ENCODE peak calls at places on chromosomes 13 and 19, in seven cellular contexts. N is lower leg skin, L is tibial nerve, J is transverse colon, P is Peyer's patch, O is ovary, S is breast epithelium. D is an unnamed sample.

GRCh38 chr13:111864566-111864965 is 202.4 kb upstream of the SOX1 start:
- DNase-seq in N (no peak), L (no peak), J (no peak), P (no peak), O (no peak), S (no peak), D (no peak)

GRCh38 chr19:42076375-42076944 is 494 bp downstream of the ZNF574 start:
- DNase-seq in N (peak; percentile 43), L (peak; percentile 33), J (peak; percentile 58), P (peak; percentile 70), O (peak; percentile 53), S (no peak), D (peak; percentile 65)

GRCh38 chr13:44870456-44870929 is 118.8 kb downstream of the NUFIP1 start:
- DNase-seq in N (no peak), L (peak; percentile 28), J (peak; percentile 68), P (peak; percentile 73), O (peak; percentile 28), S (no peak), D (no peak)

GRCh38 chr13:111283457-111283856 is 37.0 kb upstream of the TEX29 start:
- DNase-seq in N (no peak), L (no peak), J (no peak), P (no peak), O (no peak), S (no peak), D (no peak)

GRCh38 chr19:10566658-10567410 is 1.0 kb upstream of the KRI1 start:
- DNase-seq in N (no peak), L (no peak), J (peak; percentile 41), P (peak; percentile 73), O (peak; percentile 42), S (no peak), D (no peak)

GRCh38 chr13:51006067-51006800 is 96.6 kb downstream of the RNASEH2B start:
- DNase-seq in N (no peak), L (no peak), J (no peak), P (no peak), O (no peak), S (no peak), D (no peak)

GRCh38 chr19:39557791-39558622 is 18.0 kb upstream of the EID2 start:
- DNase-seq in N (no peak), L (no peak), J (no peak), P (no peak), O (no peak), S (no peak), D (no peak)

GRCh38 chr19:18202759-18203407 is 959 bp downstream of the RAB3A start:
- DNase-seq in N (peak; percentile 34), L (no peak), J (peak; percentile 35), P (peak; percentile 59), O (peak; percentile 64), S (no peak), D (peak; percentile 46)

GRCh38 chr19:5076440-5077208 is 107.7 kb downstream of the KDM4B start:
- DNase-seq in N (no peak), L (no peak), J (no peak), P (no peak), O (no peak), S (no peak), D (peak; percentile 84)

GRCh38 chr13:50801087-50801931 is 42.2 kb downstream of the DLEU7 start:
- DNase-seq in N (peak; percentile 30), L (peak; percentile 56), J (peak; percentile 65), P (peak; percentile 81), O (peak; percentile 47), S (no peak), D (no peak)

GRCh38 chr13:62356977-62357376 is 941.3 kb upstream of the PCDH20 start:
- DNase-seq in N (no peak), L (no peak), J (no peak), P (no peak), O (no peak), S (no peak), D (no peak)

GRCh38 chr19:623175-623916 is 10.0 kb downstream of the POLRMT start:
- DNase-seq in N (no peak), L (no peak), J (no peak), P (no peak), O (no peak), S (no peak), D (no peak)

GRCh38 chr19:900302-901111 is 7.2 kb downstream of the RNU6-9 start:
- DNase-seq in N (no peak), L (no peak), J (no peak), P (no peak), O (no peak), S (no peak), D (no peak)

GRCh38 chr19:2083174-2083854 is 12.8 kb downstream of the MOB3A start:
- DNase-seq in N (no peak), L (no peak), J (peak; percentile 64), P (peak; percentile 86), O (no peak), S (no peak), D (no peak)

GRCh38 chr19:1767464-1767933 is 14.2 kb downstream of the ONECUT3 start:
- DNase-seq in N (no peak), L (peak; percentile 33), J (peak; percentile 46), P (peak; percentile 71), O (peak; percentile 43), S (no peak), D (peak; percentile 47)

GRCh38 chr19:4140237-4140711 is 13.2 kb upstream of the CREB3L3 start:
- DNase-seq in N (no peak), L (no peak), J (peak; percentile 56), P (peak; percentile 67), O (no peak), S (no peak), D (no peak)

GRCh38 chr19:1265611-1266115 is 3.5 kb upstream of the CIRBP start:
- DNase-seq in N (no peak), L (no peak), J (peak; percentile 64), P (peak; percentile 80), O (peak; percentile 75), S (no peak), D (peak; percentile 60)

GRCh38 chr19:35436477-35437141 is 11.4 kb upstream of the FFAR2 start:
- DNase-seq in N (peak; percentile 43), L (peak; percentile 20), J (peak; percentile 46), P (peak; percentile 54), O (peak; percentile 46), S (no peak), D (no peak)

GRCh38 chr13:97567510-97568243 is 133.7 kb downstream of the RAP2A start:
- DNase-seq in N (peak; percentile 32), L (peak; percentile 10), J (peak; percentile 77), P (peak; percentile 73), O (no peak), S (peak; percentile 54), D (peak; percentile 44)

GRCh38 chr13:43831088-43831487 is 44.3 kb upstream of the ENOX1 start:
- DNase-seq in N (no peak), L (no peak), J (no peak), P (no peak), O (no peak), S (no peak), D (no peak)

GRCh38 chr13:85632526-85633215 is 166.5 kb downstream of the SLITRK6 start:
- DNase-seq in N (no peak), L (no peak), J (no peak), P (no peak), O (no peak), S (no peak), D (no peak)

GRCh38 chr19:18027151-18027550 is 19.2 kb downstream of the ARRDC2 start:
- DNase-seq in N (no peak), L (no peak), J (no peak), P (no peak), O (no peak), S (no peak), D (no peak)

GRCh38 chr13:32330438-32330837 is 15.1 kb downstream of the BRCA2 start:
- DNase-seq in N (no peak), L (no peak), J (no peak), P (no peak), O (no peak), S (no peak), D (no peak)

GRCh38 chr13:78595819-78596700 is 7.3 kb downstream of the POU4F1 start:
- DNase-seq in N (no peak), L (no peak), J (no peak), P (no peak), O (no peak), S (no peak), D (peak; percentile 84)

GRCh38 chr19:5837768-5838364 is 1.6 kb downstream of the FUT6 start:
- DNase-seq in N (no peak), L (no peak), J (no peak), P (no peak), O (no peak), S (no peak), D (no peak)

GRCh38 chr13:36370108-36370429 is 23.9 kb upstream of the SPART start:
- DNase-seq in N (no peak), L (peak; percentile 27), J (no peak), P (no peak), O (no peak), S (no peak), D (no peak)

GRCh38 chr19:55973982-55974381 is 12.6 kb upstream of the NLRP5 start:
- DNase-seq in N (no peak), L (no peak), J (no peak), P (no peak), O (no peak), S (no peak), D (no peak)
- TF ChIP-seq CTCF in N (no peak), L (no peak), J (no peak), P (no peak), O (no peak), S (no peak), D (no peak)

GRCh38 chr19:47113446-47114348 is at the start of gene ZC3H4:
- DNase-seq in N (peak; percentile 95), L (peak; percentile 97), J (peak; percentile 98), P (peak; percentile 98), O (peak; percentile 98), S (peak; percentile 98), D (peak; percentile 93)
- TF ChIP-seq POLR2A in N (no peak), L (peak; percentile 78), J (peak; percentile 64), P (no peak), O (peak; percentile 78), S (peak; percentile 71), D (no peak)

DNA sequence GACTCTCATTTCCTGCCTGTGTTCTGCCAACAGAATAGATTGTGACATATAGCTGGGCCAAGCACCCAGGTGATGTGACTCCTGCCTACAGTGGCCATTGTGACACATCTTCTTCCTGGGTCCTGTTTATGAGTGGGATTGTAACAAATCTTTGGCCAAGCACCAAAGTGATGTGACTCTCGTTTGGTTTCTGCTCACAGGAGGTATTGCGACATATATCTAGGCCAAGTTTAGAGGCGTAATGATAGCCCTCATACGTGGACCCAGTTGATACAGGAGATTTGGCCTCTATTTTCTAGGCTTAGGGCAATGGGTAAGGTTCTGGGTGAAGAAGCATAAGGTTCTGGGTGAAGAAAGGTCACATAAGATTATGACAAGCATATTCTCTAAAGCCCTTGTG is 76.2 kb downstream of the ZNF208 start:
- DNase-seq in N (no peak), L (no peak), J (no peak), P (no peak), O (no peak), S (no peak), D (no peak)
- TF ChIP-seq CTCF in N (no peak), L (no peak), J (no peak), P (no peak), O (no peak), S (no peak), D (no peak)

DNA sequence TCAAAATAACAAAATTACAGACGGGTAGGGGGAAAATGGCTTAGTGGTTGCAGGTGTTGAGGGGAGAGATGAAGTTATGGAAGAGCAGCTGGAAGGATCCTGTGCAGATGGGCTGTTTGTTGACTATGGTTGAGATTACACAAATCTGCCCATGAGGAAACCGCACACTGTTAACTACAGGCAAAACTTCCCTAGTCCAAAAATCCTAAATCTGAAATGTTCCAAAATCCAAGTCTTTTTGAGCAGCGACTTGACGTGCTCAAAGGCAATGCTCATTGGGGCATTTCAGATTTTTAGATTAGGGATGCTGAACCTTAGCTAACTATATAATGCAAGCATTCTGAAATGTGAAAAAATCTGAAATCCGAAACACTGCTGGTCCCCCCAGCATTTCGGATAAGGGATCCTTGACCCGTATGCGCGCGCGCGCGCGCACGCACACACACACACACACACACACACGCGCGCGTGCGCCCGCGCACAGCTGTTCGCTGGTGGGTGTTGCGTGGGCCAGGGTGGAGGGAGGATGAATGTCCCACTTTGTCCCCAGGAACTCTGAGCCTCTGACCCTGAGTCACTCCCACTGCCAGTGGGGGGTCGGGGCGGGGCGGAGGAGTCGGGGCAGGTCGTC is 6.8 kb downstream of the F2RL3 start:
- DNase-seq in N (no peak), L (no peak), J (no peak), P (no peak), O (peak; percentile 64), S (no peak), D (no peak)
- TF ChIP-seq POLR2A in N (no peak), L (no peak), J (no peak), P (no peak), O (no peak), S (no peak), D (no peak)

D was measured in right lobe of liver.